ENCODE peak calls at places on chromosomes 3 and 15, in eight cellular contexts. S is heart right ventricle, B is prostate gland, K is mesendoderm, G is breast epithelium, A is lower lobe of right lung, C is hepatic stellate cell, Z is Kasumi-1. I is an unnamed sample.

GRCh38 chr3:36489679-36490420 is 109.5 kb downstream of the STAC start:
- DNase-seq in K (no peak), C (no peak), A (no peak), S (no peak), G (no peak), B (no peak), Z (no peak), I (no peak)

GRCh38 chr15:34828145-34828911 is 33.0 kb upstream of the ACTC1 start:
- DNase-seq in B (no peak), K (no peak), C (no peak), A (no peak), G (no peak), S (no peak), Z (no peak), I (no peak)

GRCh38 chr3:126523745-126524428 is at the start of gene CHST13:
- DNase-seq in G (no peak), Z (peak), B (no peak), C (peak), S (no peak), A (peak), K (peak), I (peak)

GRCh38 chr3:177657243-177657642 is 460.0 kb upstream of the TBL1XR1 start:
- DNase-seq in Z (no peak), S (no peak), K (no peak), G (no peak), C (no peak), B (peak), A (no peak), I (no peak)

GRCh38 chr3:87333393-87333892 is 57.1 kb upstream of the POU1F1 start:
- DNase-seq in Z (no peak), B (peak), K (peak), S (no peak), G (no peak), C (peak), A (no peak), I (no peak)

GRCh38 chr3:172142074-172143059 is 103.0 kb downstream of the FNDC3B start:
- DNase-seq in G (no peak), A (no peak), C (no peak), B (no peak), S (no peak), Z (peak), K (peak), I (no peak)

GRCh38 chr3:168653255-168653654 is 557.5 kb upstream of the GOLIM4 start:
- DNase-seq in Z (no peak), B (no peak), C (no peak), K (peak), A (no peak), G (no peak), S (no peak), I (no peak)

GRCh38 chr3:94256888-94257813 is 194.3 kb downstream of the NSUN3 start:
- DNase-seq in B (no peak), A (no peak), K (peak), Z (no peak), S (no peak), C (no peak), G (no peak), I (no peak)

GRCh38 chr15:69193948-69194827 is 33.8 kb downstream of the GLCE start:
- DNase-seq in K (peak), A (no peak), Z (no peak), S (no peak), G (no peak), B (no peak), C (no peak), I (no peak)

GRCh38 chr3:88311826-88312225 is 162.1 kb downstream of the C3orf38 start:
- DNase-seq in A (no peak), S (no peak), K (no peak), C (no peak), Z (no peak), G (no peak), B (no peak), I (no peak)

GRCh38 chr3:139532996-139533395 is 6.5 kb downstream of the RBP1 start:
- DNase-seq in B (no peak), G (no peak), A (no peak), S (no peak), Z (no peak), K (no peak), C (no peak), I (no peak)

GRCh38 chr15:57321485-57321884 is 54.8 kb upstream of the CGNL1 start:
- DNase-seq in K (no peak), B (no peak), A (no peak), Z (no peak), G (no peak), S (no peak), C (no peak), I (no peak)

GRCh38 chr3:120066634-120067033 is 27.6 kb downstream of the GSK3B start:
- DNase-seq in K (no peak), B (no peak), S (no peak), C (no peak), Z (no peak), G (no peak), A (no peak), I (no peak)

GRCh38 chr3:144085964-144086363 is 114.3 kb downstream of the DIPK2A start:
- DNase-seq in A (no peak), C (no peak), G (no peak), Z (peak), S (no peak), B (no peak), K (no peak), I (no peak)

GRCh38 chr3:42499478-42499871 is 3.0 kb upstream of the VIPR1 start:
- DNase-seq in G (peak), B (no peak), A (no peak), C (no peak), Z (no peak), S (no peak), K (no peak), I (no peak)

GRCh38 chr15:49858076-49858475 is 237.2 kb downstream of the DTWD1 start:
- DNase-seq in K (no peak), Z (no peak), C (no peak), A (no peak), G (no peak), S (no peak), B (no peak), I (no peak)

GRCh38 chr3:143220745-143221144 is 101.2 kb downstream of the CHST2 start:
- DNase-seq in K (no peak), A (no peak), S (no peak), B (no peak), Z (no peak), G (no peak), C (no peak), I (no peak)

GRCh38 chr3:56806407-56806806 is 4.7 kb upstream of the ARHGEF3 start:
- DNase-seq in G (no peak), C (no peak), Z (no peak), B (no peak), K (no peak), S (no peak), A (no peak), I (no peak)

GRCh38 chr3:2947536-2947935 is 162.6 kb downstream of the IL5RA start:
- DNase-seq in G (no peak), A (no peak), C (no peak), S (no peak), Z (no peak), B (no peak), K (no peak), I (no peak)

GRCh38 chr3:49872801-49873281 is 3.1 kb upstream of the CAMKV start:
- DNase-seq in B (no peak), C (no peak), S (no peak), Z (no peak), A (no peak), K (peak), G (no peak), I (no peak)

GRCh38 chr15:42037650-42038049 is 16.8 kb upstream of the PLA2G4E start:
- DNase-seq in K (no peak), B (peak), S (no peak), G (no peak), Z (no peak), C (no peak), A (peak), I (peak)

I was measured in pancreas.